ENCODE peak calls at places on chromosomes 6 and 20, in eight cellular contexts. M is DMS 273 treated with DMSO at 0.1 percent for 48 hours; A is HS-5; H is progenitor cell of endocrine pancreas; B is tibial nerve; I is stimulated activated CD4-positive, alpha-beta T cell treated with anti-CD3 and anti-CD28 coated beads, TNF-alpha, amount 100 ng/mL, for 48 hours; N is smooth muscle cell of the brain vasculature; W is ureter. S is an unnamed sample.

GRCh38 chr6:2072450-2072849 is 173.0 kb downstream of the GMDS start:
- DNase-seq in I (no peak), W (no peak), M (no peak), N (peak), B (no peak), A (no peak), H (no peak), S (no peak)

GRCh38 chr20:64228751-64229518 is 26.6 kb upstream of the PCMTD2 start:
- DNase-seq in W (no peak), B (no peak), N (no peak), I (no peak), A (no peak), H (no peak), M (no peak), S (no peak)

GRCh38 chr6:93896081-93896480 is 476.7 kb upstream of the EPHA7 start:
- DNase-seq in I (no peak), M (no peak), W (no peak), N (no peak), H (no peak), A (no peak), B (no peak), S (no peak)

GRCh38 chr20:10185741-10186558 is 32.7 kb upstream of the SNAP25 start:
- DNase-seq in I (no peak), N (no peak), A (no peak), W (peak), M (peak), B (no peak), H (no peak), S (peak)

GRCh38 chr6:131909408-131910218 is 41.6 kb downstream of the CCN2 start:
- DNase-seq in N (peak), A (peak), W (peak), H (peak), M (peak), I (peak), B (peak), S (peak)

GRCh38 chr6:105382477-105382876 is 20.4 kb downstream of the PREP start:
- DNase-seq in H (no peak), B (no peak), N (no peak), M (no peak), I (no peak), A (no peak), W (no peak), S (no peak)

GRCh38 chr20:20204326-20204725 is 152.0 kb downstream of the CFAP61 start:
- DNase-seq in I (no peak), M (peak), W (no peak), N (no peak), H (no peak), A (no peak), B (no peak), S (no peak)

GRCh38 chr20:3000852-3001523 is 42.4 kb upstream of the GNRH2 start:
- DNase-seq in I (no peak), B (no peak), N (peak), M (no peak), A (peak), H (no peak), W (no peak), S (peak)

GRCh38 chr6:33683051-33683571 is 28.4 kb downstream of the UQCC2 start:
- DNase-seq in I (no peak), B (no peak), H (no peak), N (no peak), M (no peak), A (no peak), W (no peak), S (no peak)

GRCh38 chr20:39249798-39250197 is 287.7 kb downstream of the DHX35 start:
- DNase-seq in W (no peak), N (no peak), B (no peak), I (no peak), H (no peak), A (no peak), M (no peak), S (no peak)

GRCh38 chr6:143180860-143181259 is 120.2 kb downstream of the AIG1 start:
- DNase-seq in A (no peak), W (no peak), I (no peak), M (no peak), B (no peak), H (no peak), N (no peak), S (no peak)

GRCh38 chr20:35820715-35821114 is 48.9 kb downstream of the PHF20 start:
- DNase-seq in N (no peak), W (no peak), M (no peak), I (no peak), H (no peak), B (no peak), A (no peak), S (peak)

S was measured in M059J.